ENCODE peak calls at places on chromosomes 1 and 21, in six cellular contexts. L is ureter; Y is ELR; W is A549; C is NCI-H345; G is stimulated activated CD4-positive, alpha-beta T cell treated with anti-CD3 and anti-CD28 coated beads, Interleukin-15, amount 100 ng/mL, for 1 hour. E is an unnamed sample.

GRCh38 chr1:68358439-68358838 is 91.3 kb downstream of the RPE65 start:
- DNase-seq in L (no peak), Y (no peak), W (no peak), C (no peak), G (no peak), E (no peak)

GRCh38 chr21:15669247-15669646 is 60.5 kb upstream of the USP25 start:
- DNase-seq in L (no peak), Y (peak; percentile 28), W (no peak), C (no peak), G (no peak), E (no peak)

GRCh38 chr1:98870959-98871903 is 133.4 kb downstream of the PLPPR5 start:
- DNase-seq in L (no peak), Y (peak; percentile 10), W (no peak), C (no peak), G (peak; percentile 4), E (peak; percentile 39)

GRCh38 chr1:204493882-204494280 is 724 bp downstream of the PIK3C2B start:
- DNase-seq in L (peak; percentile 92), Y (peak; percentile 49), W (peak; percentile 58), C (peak; percentile 60), G (peak; percentile 6), E (no peak)

GRCh38 chr1:159162511-159163265 is 8.7 kb upstream of the CADM3 start:
- DNase-seq in L (no peak), Y (no peak), W (no peak), C (no peak), G (no peak), E (no peak)

GRCh38 chr1:38327559-38327973 is 281.0 kb upstream of the POU3F1 start:
- DNase-seq in L (no peak), Y (no peak), W (no peak), C (no peak), G (no peak), E (no peak)

GRCh38 chr1:17208546-17208945 is 3.6 kb downstream of the PADI1 start:
- DNase-seq in L (no peak), Y (no peak), W (no peak), C (no peak), G (no peak), E (no peak)

GRCh38 chr1:224998185-224998584 is 68.7 kb downstream of the DNAH14 start:
- DNase-seq in L (no peak), Y (no peak), W (no peak), C (no peak), G (no peak), E (no peak)

GRCh38 chr1:24472527-24473251 is 29.9 kb upstream of the RCAN3 start:
- DNase-seq in L (no peak), Y (no peak), W (no peak), C (no peak), G (no peak), E (no peak)

GRCh38 chr21:35458406-35458805 is 409.3 kb upstream of the RUNX1 start:
- DNase-seq in L (no peak), Y (no peak), W (no peak), C (no peak), G (no peak), E (no peak)

GRCh38 chr1:206467915-206468314 is 2.4 kb upstream of the IKBKE start:
- DNase-seq in L (no peak), Y (peak; percentile 51), W (no peak), C (no peak), G (no peak), E (peak; percentile 55)

GRCh38 chr1:208175508-208175895 is 68.7 kb downstream of the PLXNA2 start:
- DNase-seq in L (no peak), Y (no peak), W (no peak), C (no peak), G (no peak), E (no peak)

GRCh38 chr1:56374026-56374974 is 205.1 kb downstream of the PLPP3 start:
- DNase-seq in L (no peak), Y (no peak), W (no peak), C (no peak), G (no peak), E (no peak)

GRCh38 chr21:45489480-45489982 is 52.7 kb downstream of the SLC19A1 start:
- DNase-seq in L (no peak), Y (no peak), W (no peak), C (no peak), G (no peak), E (no peak)

GRCh38 chr1:162397039-162397448 is 14.9 kb downstream of the SH2D1B start:
- DNase-seq in L (peak; percentile 30), Y (peak; percentile 41), W (no peak), C (no peak), G (no peak), E (no peak)

GRCh38 chr1:234694661-234695060 is 84.7 kb upstream of the IRF2BP2 start:
- DNase-seq in L (no peak), Y (no peak), W (no peak), C (no peak), G (no peak), E (no peak)

GRCh38 chr21:42356680-42357079 is 5.9 kb upstream of the TFF2 start:
- DNase-seq in L (no peak), Y (no peak), W (no peak), C (no peak), G (no peak), E (no peak)

GRCh38 chr1:49293016-49293415 is 516.3 kb upstream of the BEND5 start:
- DNase-seq in L (no peak), Y (no peak), W (no peak), C (no peak), G (no peak), E (no peak)

GRCh38 chr1:234288946-234289345 is 84.3 kb upstream of the COA6 start:
- DNase-seq in L (no peak), Y (no peak), W (no peak), C (no peak), G (no peak), E (no peak)

GRCh38 chr1:32540589-32540988 is 1.4 kb downstream of the ZBTB8A start:
- DNase-seq in L (no peak), Y (no peak), W (no peak), C (peak; percentile 12), G (no peak), E (no peak)

GRCh38 chr1:20442920-20443625 is 42.9 kb downstream of the CAMK2N1 start:
- DNase-seq in L (no peak), Y (no peak), W (no peak), C (no peak), G (no peak), E (no peak)

GRCh38 chr1:224312025-224312424 is 17.9 kb downstream of the NVL start:
- DNase-seq in L (no peak), Y (no peak), W (no peak), C (no peak), G (no peak), E (no peak)

GRCh38 chr21:31137951-31138350 is 99.7 kb upstream of the KRTAP19-8 start:
- DNase-seq in L (no peak), Y (no peak), W (no peak), C (no peak), G (no peak), E (no peak)

GRCh38 chr1:10900691-10901090 is 104.2 kb upstream of the CASZ1 start:
- DNase-seq in L (no peak), Y (no peak), W (no peak), C (no peak), G (no peak), E (no peak)

GRCh38 chr1:19815801-19816736 is 986 bp upstream of the RNF186 start:
- DNase-seq in L (no peak), Y (no peak), W (no peak), C (peak; percentile 97), G (no peak), E (no peak)

GRCh38 chr21:41764558-41765392 is 2.1 kb downstream of the RIPK4 start:
- DNase-seq in L (no peak), Y (no peak), W (no peak), C (no peak), G (no peak), E (no peak)

GRCh38 chr1:23010734-23011449 is 4.8 kb downstream of the TEX46 start:
- DNase-seq in L (peak; percentile 67), Y (peak; percentile 97), W (peak; percentile 48), C (no peak), G (no peak), E (no peak)

GRCh38 chr1:237070519-237070918 is 28.5 kb downstream of the RYR2 start:
- DNase-seq in L (no peak), Y (no peak), W (no peak), C (no peak), G (no peak), E (no peak)

GRCh38 chr1:18890704-18891103 is 11.7 kb downstream of the ALDH4A1 start:
- DNase-seq in L (no peak), Y (no peak), W (no peak), C (no peak), G (no peak), E (no peak)

GRCh38 chr1:1079408-1080121 is 5.5 kb upstream of the RNF223 start:
- DNase-seq in L (no peak), Y (peak; percentile 99), W (peak; percentile 64), C (peak; percentile 56), G (no peak), E (peak; percentile 75)

GRCh38 chr1:183610053-183610452 is 19.8 kb upstream of the NCF2 start:
- DNase-seq in L (no peak), Y (peak; percentile 64), W (no peak), C (no peak), G (no peak), E (no peak)

GRCh38 chr1:211493865-211494653 is 2.1 kb upstream of the RD3 start:
- DNase-seq in L (no peak), Y (no peak), W (no peak), C (no peak), G (no peak), E (no peak)

GRCh38 chr1:92705456-92705855 is 79.5 kb downstream of the EVI5 start:
- DNase-seq in L (no peak), Y (peak; percentile 4), W (no peak), C (no peak), G (no peak), E (no peak)

GRCh38 chr1:24944318-24944717 is 14.2 kb upstream of the RUNX3 start:
- DNase-seq in L (no peak), Y (no peak), W (no peak), C (no peak), G (no peak), E (no peak)

GRCh38 chr1:18192182-18192581 is 84.6 kb downstream of the IGSF21 start:
- DNase-seq in L (no peak), Y (no peak), W (no peak), C (no peak), G (no peak), E (no peak)

GRCh38 chr21:38849776-38850175 is 44.0 kb downstream of the ETS2 start:
- DNase-seq in L (no peak), Y (no peak), W (no peak), C (no peak), G (no peak), E (no peak)

GRCh38 chr1:201500670-201501120 is 6.2 kb downstream of the CSRP1 start:
- DNase-seq in L (no peak), Y (no peak), W (no peak), C (no peak), G (no peak), E (no peak)

E was measured in GM13977.